ENCODE peak calls at places on chromosomes 16 and 17, in six cellular contexts. T is activated CD8-positive, alpha-beta memory T cell treated with anti-CD3 and anti-CD28 coated beads for 48 hours; J is mesenchymal stem cell; W is prostate gland; Y is WTC11; G is C1 segment of cervical spinal cord. R is an unnamed sample.

GRCh38 chr17:37700881-37701280 is 44.0 kb downstream of the HNF1B start:
- DNase-seq in T (no peak), J (peak), Y (no peak), W (no peak), G (no peak), R (no peak)

GRCh38 chr17:38873646-38874380 is 4.0 kb downstream of the LASP1 start:
- DNase-seq in W (no peak), J (no peak), Y (no peak), G (no peak), T (no peak), R (no peak)

GRCh38 chr17:21376835-21377690 is 906 bp downstream of the KCNJ12 start:
- DNase-seq in W (no peak), T (no peak), J (peak), G (no peak), Y (peak), R (no peak)

GRCh38 chr17:72111374-72111773 is 9.4 kb upstream of the SOX9 start:
- DNase-seq in G (no peak), T (no peak), Y (no peak), J (no peak), W (no peak), R (no peak)

GRCh38 chr16:24855678-24856077 is 9.9 kb downstream of the SLC5A11 start:
- DNase-seq in W (peak), Y (no peak), G (no peak), T (no peak), J (no peak), R (no peak)

GRCh38 chr16:3712830-3713476 is 4.4 kb downstream of the TRAP1 start:
- DNase-seq in Y (no peak), W (no peak), G (no peak), J (no peak), T (no peak), R (no peak)

GRCh38 chr16:3612510-3613466 is 1.4 kb upstream of the SLX4 start:
- DNase-seq in W (no peak), T (no peak), J (no peak), Y (peak), G (no peak), R (no peak)

GRCh38 chr17:66675991-66676371 is 158.9 kb upstream of the CACNG5 start:
- DNase-seq in W (peak), T (no peak), J (no peak), G (no peak), Y (no peak), R (no peak)

GRCh38 chr16:50273888-50274770 is 7.8 kb downstream of the ADCY7 start:
- DNase-seq in Y (no peak), W (no peak), J (no peak), T (no peak), G (no peak), R (peak)

GRCh38 chr16:1019234-1019933 is 37.8 kb downstream of the SOX8 start:
- DNase-seq in G (no peak), T (no peak), W (no peak), Y (no peak), J (no peak), R (no peak)

GRCh38 chr17:16215002-16215272 is 397 bp downstream of the NCOR1 start:
- DNase-seq in Y (peak), W (peak), G (no peak), J (peak), T (no peak), R (no peak)

R was measured in GM12864.